ENCODE peak calls at places on chromosome 3, in four cellular contexts. I is PC-9; X is H7; C is CD8-positive, alpha-beta memory T cell. Y is an unnamed sample.

GRCh38 chr3:72001758-72002157 is 216.8 kb upstream of the PROK2 start:
- DNase-seq in I (no peak), X (no peak), C (no peak), Y (no peak)

GRCh38 chr3:55164876-55165275 is 237.0 kb upstream of the LRTM1 start:
- DNase-seq in I (no peak), X (no peak), C (no peak), Y (no peak)

GRCh38 chr3:58005662-58006061 is 2.6 kb upstream of the FLNB start:
- DNase-seq in I (peak; percentile 92), X (no peak), C (no peak), Y (peak; percentile 49)

GRCh38 chr3:31479431-31479830 is 53.3 kb upstream of the STT3B start:
- DNase-seq in I (no peak), X (no peak), C (no peak), Y (no peak)

GRCh38 chr3:180306691-180307090 is 270.0 kb upstream of the PEX5L start:
- DNase-seq in I (peak; percentile 88), X (no peak), C (no peak), Y (no peak)

GRCh38 chr3:171932153-171932567 is 89.0 kb downstream of the TMEM212 start:
- DNase-seq in I (no peak), X (no peak), C (no peak), Y (no peak)

GRCh38 chr3:155069729-155070128 is 10.4 kb upstream of the MME start:
- DNase-seq in I (no peak), X (no peak), C (no peak), Y (no peak)

GRCh38 chr3:23992051-23992628 is 47.1 kb downstream of the NR1D2 start:
- DNase-seq in I (peak; percentile 72), X (no peak), C (no peak), Y (no peak)

GRCh38 chr3:157856078-157856939 is 249.9 kb downstream of the SHOX2 start:
- DNase-seq in I (peak; percentile 63), X (no peak), C (no peak), Y (no peak)

GRCh38 chr3:66363133-66363532 is 137.7 kb downstream of the LRIG1 start:
- DNase-seq in I (no peak), X (no peak), C (no peak), Y (no peak)

GRCh38 chr3:73622135-73622534 is 2.6 kb downstream of the PDZRN3 start:
- DNase-seq in I (no peak), X (peak; percentile 41), C (no peak), Y (peak; percentile 61)

GRCh38 chr3:66904336-66904735 is 93.8 kb upstream of the KBTBD8 start:
- DNase-seq in I (no peak), X (no peak), C (no peak), Y (no peak)

GRCh38 chr3:187662848-187663407 is 7.3 kb downstream of the SST start:
- DNase-seq in I (no peak), X (no peak), C (no peak), Y (no peak)

GRCh38 chr3:109532257-109533216 is 195.2 kb upstream of the DPPA4 start:
- DNase-seq in I (peak; percentile 63), X (peak; percentile 30), C (no peak), Y (peak; percentile 69)

GRCh38 chr3:81696090-81696489 is 65.4 kb downstream of the GBE1 start:
- DNase-seq in I (no peak), X (no peak), C (no peak), Y (no peak)

GRCh38 chr3:186110975-186111974 is 2.4 kb upstream of the ETV5 start:
- DNase-seq in I (no peak), X (no peak), C (no peak), Y (no peak)

GRCh38 chr3:68306571-68306970 is 625.8 kb downstream of the TAFA4 start:
- DNase-seq in I (no peak), X (peak; percentile 42), C (no peak), Y (peak; percentile 62)

GRCh38 chr3:122969585-122970453 is 57.7 kb downstream of the SEMA5B start:
- DNase-seq in I (peak; percentile 85), X (no peak), C (no peak), Y (no peak)

GRCh38 chr3:197577366-197578074 is 21.8 kb upstream of the BDH1 start:
- DNase-seq in I (no peak), X (no peak), C (no peak), Y (no peak)

GRCh38 chr3:16865335-16865734 is 19.4 kb upstream of the PLCL2 start:
- DNase-seq in I (no peak), X (no peak), C (no peak), Y (no peak)

GRCh38 chr3:79872483-79872882 is 104.7 kb upstream of the ROBO1 start:
- DNase-seq in I (peak; percentile 78), X (no peak), C (no peak), Y (no peak)

GRCh38 chr3:152724270-152724669 is 110.7 kb upstream of the P2RY1 start:
- DNase-seq in I (no peak), X (no peak), C (no peak), Y (no peak)

GRCh38 chr3:112610121-112610520 is 30.8 kb downstream of the CCDC80 start:
- DNase-seq in I (no peak), X (no peak), C (no peak), Y (no peak)

GRCh38 chr3:167978071-167978470 is 117.7 kb downstream of the GOLIM4 start:
- DNase-seq in I (peak; percentile 38), X (no peak), C (no peak), Y (peak; percentile 74)

GRCh38 chr3:175258763-175259162 is 399.6 kb downstream of the NAALADL2 start:
- DNase-seq in I (no peak), X (no peak), C (no peak), Y (no peak)

GRCh38 chr3:173838644-173839043 is 441.1 kb downstream of the NLGN1 start:
- DNase-seq in I (no peak), X (no peak), C (no peak), Y (no peak)

GRCh38 chr3:95926904-95927501 is 887.4 kb upstream of the EPHA6 start:
- DNase-seq in I (no peak), X (peak; percentile 22), C (no peak), Y (no peak)

GRCh38 chr3:9976736-9977709 is 9.6 kb downstream of the EMC3 start:
- DNase-seq in I (peak; percentile 93), X (no peak), C (no peak), Y (peak; percentile 38)

GRCh38 chr3:59263152-59263551 is 213.3 kb upstream of the CFAP20DC start:
- DNase-seq in I (no peak), X (no peak), C (no peak), Y (no peak)

GRCh38 chr3:14866627-14867026 is 47.9 kb downstream of the FGD5 start:
- DNase-seq in I (no peak), X (no peak), C (no peak), Y (no peak)

GRCh38 chr3:194640829-194641228 is 7.6 kb upstream of the TMEM44 start:
- DNase-seq in I (no peak), X (peak; percentile 47), C (no peak), Y (no peak)

GRCh38 chr3:125214738-125215137 is 2.2 kb upstream of the SLC12A8 start:
- DNase-seq in I (no peak), X (no peak), C (no peak), Y (no peak)

GRCh38 chr3:194865081-194865480 is 179.4 kb downstream of the FAM43A start:
- DNase-seq in I (no peak), X (no peak), C (no peak), Y (no peak)

GRCh38 chr3:178385280-178385952 is 150.8 kb upstream of the KCNMB2 start:
- DNase-seq in I (no peak), X (peak; percentile 50), C (no peak), Y (peak; percentile 46)

DNA sequence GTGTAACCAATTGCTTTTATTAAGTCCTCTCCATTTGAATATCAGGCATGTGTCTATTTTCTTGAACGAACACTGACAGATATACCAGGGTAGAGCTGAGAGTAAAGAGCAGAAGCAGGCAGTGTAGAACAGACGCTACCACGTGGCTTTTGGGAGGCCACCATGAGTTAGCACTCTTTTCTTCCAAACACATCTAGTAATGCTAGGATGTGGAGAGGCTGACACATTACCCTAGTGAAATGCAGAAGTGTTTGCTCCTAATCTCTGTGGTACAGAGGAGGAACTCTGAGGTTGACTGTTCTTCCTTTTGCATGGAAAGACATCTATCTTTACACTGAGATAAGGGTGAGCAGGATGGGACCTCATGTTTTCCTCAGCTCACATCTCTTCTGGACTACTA is 216.3 kb downstream of the SATB1 start:
- DNase-seq in I (no peak), X (no peak), C (no peak), Y (no peak)
- H3K27me3 ChIP-seq in I (no peaks in the 10 kb centered on the region), X (no peaks in the 10 kb centered on the region), C (no peaks in the 10 kb centered on the region), Y (no peaks in the 10 kb centered on the region)

GRCh38 chr3:114418107-114418506 is 124.3 kb downstream of the TIGIT start:
- DNase-seq in I (no peak), X (no peak), C (no peak), Y (no peak)

GRCh38 chr3:114417682-114418081 is 123.9 kb downstream of the TIGIT start:
- DNase-seq in I (no peak), X (no peak), C (no peak), Y (no peak)

GRCh38 chr3:114418724-114419543 is 125.1 kb downstream of the TIGIT start:
- DNase-seq in I (peak; percentile 55), X (peak; percentile 26), C (no peak), Y (peak; percentile 57)

GRCh38 chr3:114417265-114417664 is 123.4 kb downstream of the TIGIT start:
- DNase-seq in I (no peak), X (no peak), C (no peak), Y (no peak)

DNA sequence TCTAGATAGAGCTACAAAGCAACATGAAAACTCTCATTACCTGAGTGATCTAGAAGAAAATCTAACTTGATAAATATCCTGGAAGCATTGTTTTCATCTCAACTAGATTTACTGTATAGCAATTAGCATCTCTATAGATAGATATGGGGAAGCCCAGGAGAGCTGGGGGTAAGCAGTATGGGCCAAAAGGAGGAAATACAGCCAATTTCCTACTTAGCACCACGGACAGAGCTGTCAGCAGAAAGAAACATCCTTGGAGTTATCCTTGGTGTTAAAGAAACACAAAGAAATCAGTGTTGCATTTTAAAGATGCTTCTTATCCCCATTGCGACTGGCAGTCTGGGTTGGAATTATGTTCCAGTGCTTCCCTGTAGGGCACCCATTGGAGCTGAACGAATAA is 126.2 kb downstream of the TIGIT start:
- DNase-seq in I (no peak), X (peak; percentile 4), C (no peak), Y (peak; percentile 4)
- H3K27me3 ChIP-seq in I (no peaks in the 10 kb centered on the region), X (no peaks in the 10 kb centered on the region), C (no peaks in the 10 kb centered on the region), Y (no peaks in the 10 kb centered on the region)

GRCh38 chr3:147404000-147404799 is 2.1 kb downstream of the ZIC4 start:
- DNase-seq in I (no peak), X (peak; percentile 24), C (no peak), Y (no peak)
- H3K27me3 ChIP-seq in I (no peaks in the 10 kb centered on the region), X (peaks cover 88% of the 10 kb centered on the region), C (peaks cover 24% of the 10 kb centered on the region), Y (no peaks in the 10 kb centered on the region)

GRCh38 chr3:50150404-50150750 is 4.7 kb upstream of the SEMA3F start:
- DNase-seq in I (no peak), X (no peak), C (no peak), Y (no peak)
- H3K27me3 ChIP-seq in I (no peaks in the 10 kb centered on the region), X (peaks cover 11% of the 10 kb centered on the region), C (peaks cover 12% of the 10 kb centered on the region), Y (no peaks in the 10 kb centered on the region)

GRCh38 chr3:38582316-38582715 is 67.2 kb downstream of the SCN5A start:
- DNase-seq in I (no peak), X (no peak), C (no peak), Y (no peak)
- H3K27me3 ChIP-seq in I (peaks cover 26% of the 10 kb centered on the region), X (no peaks in the 10 kb centered on the region), C (no peaks in the 10 kb centered on the region), Y (peaks cover 1% of the 10 kb centered on the region)

Y was measured in Caco-2.